ENCODE peak calls at places on chromosomes 11 and 22, in ten cellular contexts. One of them, this sample, is unnamed.

GRCh38 chr11:118921929-118922744 is 3.6 kb downstream of the BCL9L start:
- DNase-seq in stimulated activated naive B cell treated with anti-CD40 and anti-IgM and Interleukin-4, amounts not matched to agents 10 μg/mL and 1 μg/mL and 100 μg/mL, for 72 hours: no peak
- DNase-seq in suprapubic skin: peak; percentile 88
- DNase-seq in NCI-H1417: peak; percentile 31
- DNase-seq in fibroblast of mammary gland: peak; percentile 74
- DNase-seq in fibroblast of the aortic adventitia: peak; percentile 87
- DNase-seq in stimulated activated CD4-positive, alpha-beta T cell treated with anti-CD3 and anti-CD28 coated beads, TNF-alpha, amount 100 ng/mL, for 1 hour: no peak
- DNase-seq in HEK293T: no peak
- DNase-seq in IMR-90: peak; percentile 56
- DNase-seq in cardiac muscle cell: peak; percentile 94
- DNase-seq in this sample: peak; percentile 87

GRCh38 chr11:105045897-105046296 is 762 bp upstream of the CARD16 start:
- DNase-seq in fibroblast of mammary gland: peak; percentile 44
- DNase-seq in NCI-H1417: no peak
- DNase-seq in cardiac muscle cell: no peak
- DNase-seq in HEK293T: no peak
- DNase-seq in stimulated activated naive B cell treated with anti-CD40 and anti-IgM and Interleukin-4, amounts not matched to agents 10 μg/mL and 1 μg/mL and 100 μg/mL, for 72 hours: no peak
- DNase-seq in suprapubic skin: peak; percentile 73
- DNase-seq in IMR-90: no peak
- DNase-seq in stimulated activated CD4-positive, alpha-beta T cell treated with anti-CD3 and anti-CD28 coated beads, TNF-alpha, amount 100 ng/mL, for 1 hour: no peak
- DNase-seq in fibroblast of the aortic adventitia: peak; percentile 46
- DNase-seq in this sample: no peak

GRCh38 chr11:118912742-118913410 is 12.8 kb downstream of the BCL9L start:
- DNase-seq in fibroblast of mammary gland: peak; percentile 37
- DNase-seq in cardiac muscle cell: no peak
- DNase-seq in stimulated activated naive B cell treated with anti-CD40 and anti-IgM and Interleukin-4, amounts not matched to agents 10 μg/mL and 1 μg/mL and 100 μg/mL, for 72 hours: no peak
- DNase-seq in stimulated activated CD4-positive, alpha-beta T cell treated with anti-CD3 and anti-CD28 coated beads, TNF-alpha, amount 100 ng/mL, for 1 hour: no peak
- DNase-seq in fibroblast of the aortic adventitia: no peak
- DNase-seq in HEK293T: no peak
- DNase-seq in NCI-H1417: no peak
- DNase-seq in suprapubic skin: no peak
- DNase-seq in IMR-90: peak; percentile 24
- DNase-seq in this sample: no peak

GRCh38 chr22:17823964-17824363 is 49.7 kb upstream of the BID start:
- DNase-seq in IMR-90: no peak
- DNase-seq in stimulated activated CD4-positive, alpha-beta T cell treated with anti-CD3 and anti-CD28 coated beads, TNF-alpha, amount 100 ng/mL, for 1 hour: no peak
- DNase-seq in stimulated activated naive B cell treated with anti-CD40 and anti-IgM and Interleukin-4, amounts not matched to agents 10 μg/mL and 1 μg/mL and 100 μg/mL, for 72 hours: no peak
- DNase-seq in suprapubic skin: no peak
- DNase-seq in NCI-H1417: no peak
- DNase-seq in fibroblast of the aortic adventitia: no peak
- DNase-seq in cardiac muscle cell: no peak
- DNase-seq in HEK293T: no peak
- DNase-seq in fibroblast of mammary gland: no peak
- DNase-seq in this sample: no peak

GRCh38 chr11:96267490-96268010 is 75.4 kb downstream of the MAML2 start:
- DNase-seq in NCI-H1417: no peak
- DNase-seq in IMR-90: peak; percentile 27
- DNase-seq in stimulated activated naive B cell treated with anti-CD40 and anti-IgM and Interleukin-4, amounts not matched to agents 10 μg/mL and 1 μg/mL and 100 μg/mL, for 72 hours: peak; percentile 67
- DNase-seq in suprapubic skin: no peak
- DNase-seq in fibroblast of the aortic adventitia: no peak
- DNase-seq in cardiac muscle cell: no peak
- DNase-seq in stimulated activated CD4-positive, alpha-beta T cell treated with anti-CD3 and anti-CD28 coated beads, TNF-alpha, amount 100 ng/mL, for 1 hour: no peak
- DNase-seq in fibroblast of mammary gland: no peak
- DNase-seq in HEK293T: no peak
- DNase-seq in this sample: no peak

GRCh38 chr11:35235944-35236666 is 97.1 kb downstream of the CD44 start:
- DNase-seq in stimulated activated CD4-positive, alpha-beta T cell treated with anti-CD3 and anti-CD28 coated beads, TNF-alpha, amount 100 ng/mL, for 1 hour: peak; percentile 35
- DNase-seq in cardiac muscle cell: no peak
- DNase-seq in NCI-H1417: no peak
- DNase-seq in fibroblast of the aortic adventitia: peak; percentile 25
- DNase-seq in HEK293T: no peak
- DNase-seq in stimulated activated naive B cell treated with anti-CD40 and anti-IgM and Interleukin-4, amounts not matched to agents 10 μg/mL and 1 μg/mL and 100 μg/mL, for 72 hours: no peak
- DNase-seq in IMR-90: no peak
- DNase-seq in fibroblast of mammary gland: peak; percentile 59
- DNase-seq in suprapubic skin: no peak
- DNase-seq in this sample: no peak

GRCh38 chr11:29231586-29231985 is 785.2 kb downstream of the KCNA4 start:
- DNase-seq in stimulated activated CD4-positive, alpha-beta T cell treated with anti-CD3 and anti-CD28 coated beads, TNF-alpha, amount 100 ng/mL, for 1 hour: no peak
- DNase-seq in HEK293T: no peak
- DNase-seq in stimulated activated naive B cell treated with anti-CD40 and anti-IgM and Interleukin-4, amounts not matched to agents 10 μg/mL and 1 μg/mL and 100 μg/mL, for 72 hours: no peak
- DNase-seq in fibroblast of the aortic adventitia: peak; percentile 24
- DNase-seq in suprapubic skin: no peak
- DNase-seq in IMR-90: no peak
- DNase-seq in fibroblast of mammary gland: no peak
- DNase-seq in cardiac muscle cell: no peak
- DNase-seq in NCI-H1417: no peak
- DNase-seq in this sample: no peak

GRCh38 chr11:123170929-123171328 is 24.1 kb downstream of the CLMP start:
- DNase-seq in NCI-H1417: no peak
- DNase-seq in fibroblast of mammary gland: no peak
- DNase-seq in fibroblast of the aortic adventitia: no peak
- DNase-seq in suprapubic skin: no peak
- DNase-seq in stimulated activated naive B cell treated with anti-CD40 and anti-IgM and Interleukin-4, amounts not matched to agents 10 μg/mL and 1 μg/mL and 100 μg/mL, for 72 hours: no peak
- DNase-seq in IMR-90: no peak
- DNase-seq in stimulated activated CD4-positive, alpha-beta T cell treated with anti-CD3 and anti-CD28 coated beads, TNF-alpha, amount 100 ng/mL, for 1 hour: no peak
- DNase-seq in HEK293T: no peak
- DNase-seq in cardiac muscle cell: no peak
- DNase-seq in this sample: no peak

GRCh38 chr11:110433393-110434333 is 3.9 kb downstream of the FDX1 start:
- DNase-seq in stimulated activated naive B cell treated with anti-CD40 and anti-IgM and Interleukin-4, amounts not matched to agents 10 μg/mL and 1 μg/mL and 100 μg/mL, for 72 hours: no peak
- DNase-seq in fibroblast of mammary gland: peak; percentile 52
- DNase-seq in suprapubic skin: no peak
- DNase-seq in stimulated activated CD4-positive, alpha-beta T cell treated with anti-CD3 and anti-CD28 coated beads, TNF-alpha, amount 100 ng/mL, for 1 hour: no peak
- DNase-seq in IMR-90: peak; percentile 42
- DNase-seq in cardiac muscle cell: peak; percentile 48
- DNase-seq in NCI-H1417: no peak
- DNase-seq in HEK293T: no peak
- DNase-seq in fibroblast of the aortic adventitia: peak; percentile 64
- DNase-seq in this sample: no peak

GRCh38 chr11:61294717-61295595 is at the start of gene VWCE:
- DNase-seq in NCI-H1417: peak; percentile 80
- DNase-seq in cardiac muscle cell: peak; percentile 64
- DNase-seq in fibroblast of the aortic adventitia: peak; percentile 43
- DNase-seq in suprapubic skin: peak; percentile 72
- DNase-seq in IMR-90: peak; percentile 41
- DNase-seq in stimulated activated naive B cell treated with anti-CD40 and anti-IgM and Interleukin-4, amounts not matched to agents 10 μg/mL and 1 μg/mL and 100 μg/mL, for 72 hours: peak; percentile 68
- DNase-seq in fibroblast of mammary gland: peak; percentile 33
- DNase-seq in HEK293T: no peak
- DNase-seq in stimulated activated CD4-positive, alpha-beta T cell treated with anti-CD3 and anti-CD28 coated beads, TNF-alpha, amount 100 ng/mL, for 1 hour: no peak
- DNase-seq in this sample: peak; percentile 84

GRCh38 chr11:27720277-27720830 is 20.1 kb upstream of the BDNF start:
- DNase-seq in NCI-H1417: peak; percentile 14
- DNase-seq in IMR-90: peak; percentile 68
- DNase-seq in suprapubic skin: no peak
- DNase-seq in fibroblast of the aortic adventitia: peak; percentile 69
- DNase-seq in cardiac muscle cell: peak; percentile 78
- DNase-seq in stimulated activated CD4-positive, alpha-beta T cell treated with anti-CD3 and anti-CD28 coated beads, TNF-alpha, amount 100 ng/mL, for 1 hour: no peak
- DNase-seq in fibroblast of mammary gland: peak; percentile 54
- DNase-seq in HEK293T: peak; percentile 48
- DNase-seq in stimulated activated naive B cell treated with anti-CD40 and anti-IgM and Interleukin-4, amounts not matched to agents 10 μg/mL and 1 μg/mL and 100 μg/mL, for 72 hours: no peak
- DNase-seq in this sample: no peak

GRCh38 chr11:97761175-97761574 is 1259.6 kb upstream of the CNTN5 start:
- DNase-seq in stimulated activated CD4-positive, alpha-beta T cell treated with anti-CD3 and anti-CD28 coated beads, TNF-alpha, amount 100 ng/mL, for 1 hour: no peak
- DNase-seq in NCI-H1417: no peak
- DNase-seq in HEK293T: no peak
- DNase-seq in fibroblast of the aortic adventitia: no peak
- DNase-seq in fibroblast of mammary gland: no peak
- DNase-seq in cardiac muscle cell: no peak
- DNase-seq in stimulated activated naive B cell treated with anti-CD40 and anti-IgM and Interleukin-4, amounts not matched to agents 10 μg/mL and 1 μg/mL and 100 μg/mL, for 72 hours: no peak
- DNase-seq in suprapubic skin: no peak
- DNase-seq in IMR-90: no peak
- DNase-seq in this sample: no peak

GRCh38 chr11:36507824-36508489 is 2.1 kb downstream of the TRAF6 start:
- DNase-seq in NCI-H1417: no peak
- DNase-seq in HEK293T: no peak
- DNase-seq in fibroblast of mammary gland: no peak
- DNase-seq in stimulated activated CD4-positive, alpha-beta T cell treated with anti-CD3 and anti-CD28 coated beads, TNF-alpha, amount 100 ng/mL, for 1 hour: no peak
- DNase-seq in cardiac muscle cell: peak; percentile 12
- DNase-seq in suprapubic skin: no peak
- DNase-seq in IMR-90: no peak
- DNase-seq in fibroblast of the aortic adventitia: peak; percentile 21
- DNase-seq in stimulated activated naive B cell treated with anti-CD40 and anti-IgM and Interleukin-4, amounts not matched to agents 10 μg/mL and 1 μg/mL and 100 μg/mL, for 72 hours: no peak
- DNase-seq in this sample: no peak

GRCh38 chr11:126874831-126875230 is 125.7 kb downstream of the KIRREL3 start:
- DNase-seq in HEK293T: no peak
- DNase-seq in NCI-H1417: no peak
- DNase-seq in stimulated activated naive B cell treated with anti-CD40 and anti-IgM and Interleukin-4, amounts not matched to agents 10 μg/mL and 1 μg/mL and 100 μg/mL, for 72 hours: no peak
- DNase-seq in stimulated activated CD4-positive, alpha-beta T cell treated with anti-CD3 and anti-CD28 coated beads, TNF-alpha, amount 100 ng/mL, for 1 hour: no peak
- DNase-seq in fibroblast of the aortic adventitia: no peak
- DNase-seq in suprapubic skin: no peak
- DNase-seq in fibroblast of mammary gland: no peak
- DNase-seq in IMR-90: no peak
- DNase-seq in cardiac muscle cell: no peak
- DNase-seq in this sample: no peak

GRCh38 chr11:203056-203944 is 3.9 kb downstream of the BET1L start:
- DNase-seq in suprapubic skin: no peak
- DNase-seq in stimulated activated naive B cell treated with anti-CD40 and anti-IgM and Interleukin-4, amounts not matched to agents 10 μg/mL and 1 μg/mL and 100 μg/mL, for 72 hours: no peak
- DNase-seq in HEK293T: no peak
- DNase-seq in NCI-H1417: no peak
- DNase-seq in fibroblast of the aortic adventitia: no peak
- DNase-seq in stimulated activated CD4-positive, alpha-beta T cell treated with anti-CD3 and anti-CD28 coated beads, TNF-alpha, amount 100 ng/mL, for 1 hour: no peak
- DNase-seq in IMR-90: no peak
- DNase-seq in cardiac muscle cell: no peak
- DNase-seq in fibroblast of mammary gland: peak; percentile 24
- DNase-seq in this sample: peak; percentile 18

GRCh38 chr11:58152776-58153175 is 27.4 kb upstream of the OR9I1 start:
- DNase-seq in IMR-90: no peak
- DNase-seq in HEK293T: no peak
- DNase-seq in stimulated activated CD4-positive, alpha-beta T cell treated with anti-CD3 and anti-CD28 coated beads, TNF-alpha, amount 100 ng/mL, for 1 hour: no peak
- DNase-seq in NCI-H1417: no peak
- DNase-seq in fibroblast of the aortic adventitia: no peak
- DNase-seq in suprapubic skin: no peak
- DNase-seq in stimulated activated naive B cell treated with anti-CD40 and anti-IgM and Interleukin-4, amounts not matched to agents 10 μg/mL and 1 μg/mL and 100 μg/mL, for 72 hours: no peak
- DNase-seq in cardiac muscle cell: no peak
- DNase-seq in fibroblast of mammary gland: no peak
- DNase-seq in this sample: no peak

GRCh38 chr11:121418625-121419114 is 33.4 kb upstream of the SORL1 start:
- DNase-seq in NCI-H1417: no peak
- DNase-seq in HEK293T: no peak
- DNase-seq in stimulated activated naive B cell treated with anti-CD40 and anti-IgM and Interleukin-4, amounts not matched to agents 10 μg/mL and 1 μg/mL and 100 μg/mL, for 72 hours: peak; percentile 54
- DNase-seq in fibroblast of the aortic adventitia: no peak
- DNase-seq in cardiac muscle cell: peak; percentile 21
- DNase-seq in suprapubic skin: no peak
- DNase-seq in stimulated activated CD4-positive, alpha-beta T cell treated with anti-CD3 and anti-CD28 coated beads, TNF-alpha, amount 100 ng/mL, for 1 hour: peak; percentile 18
- DNase-seq in fibroblast of mammary gland: no peak
- DNase-seq in IMR-90: no peak
- DNase-seq in this sample: no peak

GRCh38 chr11:72102631-72102945 is 509 bp downstream of the LAMTOR1 start:
- DNase-seq in IMR-90: no peak
- DNase-seq in fibroblast of mammary gland: no peak
- DNase-seq in fibroblast of the aortic adventitia: no peak
- DNase-seq in suprapubic skin: no peak
- DNase-seq in cardiac muscle cell: no peak
- DNase-seq in stimulated activated naive B cell treated with anti-CD40 and anti-IgM and Interleukin-4, amounts not matched to agents 10 μg/mL and 1 μg/mL and 100 μg/mL, for 72 hours: no peak
- DNase-seq in NCI-H1417: no peak
- DNase-seq in stimulated activated CD4-positive, alpha-beta T cell treated with anti-CD3 and anti-CD28 coated beads, TNF-alpha, amount 100 ng/mL, for 1 hour: no peak
- DNase-seq in HEK293T: no peak
- DNase-seq in this sample: no peak

GRCh38 chr11:76658651-76659650 is 11.6 kb downstream of the LRRC32 start:
- DNase-seq in NCI-H1417: no peak
- DNase-seq in stimulated activated CD4-positive, alpha-beta T cell treated with anti-CD3 and anti-CD28 coated beads, TNF-alpha, amount 100 ng/mL, for 1 hour: no peak
- DNase-seq in IMR-90: no peak
- DNase-seq in fibroblast of the aortic adventitia: no peak
- DNase-seq in suprapubic skin: peak; percentile 44
- DNase-seq in stimulated activated naive B cell treated with anti-CD40 and anti-IgM and Interleukin-4, amounts not matched to agents 10 μg/mL and 1 μg/mL and 100 μg/mL, for 72 hours: no peak
- DNase-seq in fibroblast of mammary gland: no peak
- DNase-seq in HEK293T: no peak
- DNase-seq in cardiac muscle cell: no peak
- DNase-seq in this sample: peak; percentile 21

GRCh38 chr11:65293909-65294381 is 20.7 kb upstream of the CDC42EP2 start:
- DNase-seq in fibroblast of the aortic adventitia: no peak
- DNase-seq in HEK293T: no peak
- DNase-seq in suprapubic skin: no peak
- DNase-seq in IMR-90: no peak
- DNase-seq in NCI-H1417: no peak
- DNase-seq in stimulated activated CD4-positive, alpha-beta T cell treated with anti-CD3 and anti-CD28 coated beads, TNF-alpha, amount 100 ng/mL, for 1 hour: no peak
- DNase-seq in fibroblast of mammary gland: no peak
- DNase-seq in stimulated activated naive B cell treated with anti-CD40 and anti-IgM and Interleukin-4, amounts not matched to agents 10 μg/mL and 1 μg/mL and 100 μg/mL, for 72 hours: no peak
- DNase-seq in cardiac muscle cell: no peak
- DNase-seq in this sample: peak; percentile 76

GRCh38 chr11:114679505-114679904 is 1.2 kb downstream of the NXPE2 start:
- DNase-seq in fibroblast of mammary gland: no peak
- DNase-seq in cardiac muscle cell: no peak
- DNase-seq in HEK293T: no peak
- DNase-seq in fibroblast of the aortic adventitia: no peak
- DNase-seq in stimulated activated naive B cell treated with anti-CD40 and anti-IgM and Interleukin-4, amounts not matched to agents 10 μg/mL and 1 μg/mL and 100 μg/mL, for 72 hours: no peak
- DNase-seq in NCI-H1417: no peak
- DNase-seq in suprapubic skin: no peak
- DNase-seq in IMR-90: no peak
- DNase-seq in stimulated activated CD4-positive, alpha-beta T cell treated with anti-CD3 and anti-CD28 coated beads, TNF-alpha, amount 100 ng/mL, for 1 hour: no peak
- DNase-seq in this sample: no peak

GRCh38 chr11:3709977-3710376 is 38.8 kb upstream of the CHRNA10 start:
- DNase-seq in stimulated activated CD4-positive, alpha-beta T cell treated with anti-CD3 and anti-CD28 coated beads, TNF-alpha, amount 100 ng/mL, for 1 hour: no peak
- DNase-seq in cardiac muscle cell: peak; percentile 20
- DNase-seq in HEK293T: no peak
- DNase-seq in fibroblast of mammary gland: peak; percentile 55
- DNase-seq in suprapubic skin: no peak
- DNase-seq in fibroblast of the aortic adventitia: peak; percentile 25
- DNase-seq in NCI-H1417: no peak
- DNase-seq in IMR-90: peak; percentile 32
- DNase-seq in stimulated activated naive B cell treated with anti-CD40 and anti-IgM and Interleukin-4, amounts not matched to agents 10 μg/mL and 1 μg/mL and 100 μg/mL, for 72 hours: no peak
- DNase-seq in this sample: no peak

GRCh38 chr11:1197431-1197885 is 25.4 kb upstream of the MUC5B start:
- DNase-seq in HEK293T: no peak
- DNase-seq in stimulated activated naive B cell treated with anti-CD40 and anti-IgM and Interleukin-4, amounts not matched to agents 10 μg/mL and 1 μg/mL and 100 μg/mL, for 72 hours: no peak
- DNase-seq in fibroblast of the aortic adventitia: no peak
- DNase-seq in NCI-H1417: no peak
- DNase-seq in cardiac muscle cell: no peak
- DNase-seq in stimulated activated CD4-positive, alpha-beta T cell treated with anti-CD3 and anti-CD28 coated beads, TNF-alpha, amount 100 ng/mL, for 1 hour: no peak
- DNase-seq in suprapubic skin: no peak
- DNase-seq in fibroblast of mammary gland: no peak
- DNase-seq in IMR-90: no peak
- DNase-seq in this sample: peak; percentile 26

GRCh38 chr11:102010776-102011500 is 36.3 kb upstream of the CFAP300 start:
- DNase-seq in stimulated activated CD4-positive, alpha-beta T cell treated with anti-CD3 and anti-CD28 coated beads, TNF-alpha, amount 100 ng/mL, for 1 hour: no peak
- DNase-seq in NCI-H1417: no peak
- DNase-seq in IMR-90: peak; percentile 82
- DNase-seq in cardiac muscle cell: peak; percentile 83
- DNase-seq in HEK293T: peak; percentile 62
- DNase-seq in fibroblast of the aortic adventitia: peak; percentile 85
- DNase-seq in fibroblast of mammary gland: peak; percentile 85
- DNase-seq in suprapubic skin: peak; percentile 88
- DNase-seq in stimulated activated naive B cell treated with anti-CD40 and anti-IgM and Interleukin-4, amounts not matched to agents 10 μg/mL and 1 μg/mL and 100 μg/mL, for 72 hours: no peak
- DNase-seq in this sample: no peak

GRCh38 chr22:42933783-42934144 is 76.7 kb upstream of the ARFGAP3 start:
- DNase-seq in stimulated activated CD4-positive, alpha-beta T cell treated with anti-CD3 and anti-CD28 coated beads, TNF-alpha, amount 100 ng/mL, for 1 hour: no peak
- DNase-seq in cardiac muscle cell: peak; percentile 93
- DNase-seq in IMR-90: peak; percentile 97
- DNase-seq in fibroblast of mammary gland: peak; percentile 94
- DNase-seq in stimulated activated naive B cell treated with anti-CD40 and anti-IgM and Interleukin-4, amounts not matched to agents 10 μg/mL and 1 μg/mL and 100 μg/mL, for 72 hours: no peak
- DNase-seq in suprapubic skin: no peak
- DNase-seq in HEK293T: no peak
- DNase-seq in fibroblast of the aortic adventitia: peak; percentile 93
- DNase-seq in NCI-H1417: no peak
- DNase-seq in this sample: no peak

This sample was measured in ovary.